ENCODE peak calls at places on chromosome 10, in eight cellular contexts. T is neural progenitor cell, O is foreskin fibroblast, H is PC-9, Y is IMR-90, R is epithelial cell of proximal tubule, N is RWPE2, A is fibroblast of the aortic adventitia. J is an unnamed sample.

GRCh38 chr10:6299234-6299633 is 96.5 kb downstream of the PFKFB3 start:
- DNase-seq in T (no peak), O (no peak), H (peak; percentile 91), Y (no peak), R (peak; percentile 93), N (peak; percentile 98), A (no peak), J (no peak)

GRCh38 chr10:70658582-70659136 is 13.6 kb upstream of the ADAMTS14 start:
- DNase-seq in T (no peak), O (no peak), H (no peak), Y (no peak), R (no peak), N (no peak), A (no peak), J (no peak)

GRCh38 chr10:74728225-74728624 is 98.2 kb upstream of the KAT6B start:
- DNase-seq in T (no peak), O (no peak), H (no peak), Y (no peak), R (no peak), N (no peak), A (no peak), J (no peak)

GRCh38 chr10:69896601-69897000 is 94.9 kb downstream of the COL13A1 start:
- DNase-seq in T (peak; percentile 57), O (no peak), H (no peak), Y (no peak), R (no peak), N (no peak), A (no peak), J (no peak)

GRCh38 chr10:92291921-92292860 is 1.2 kb downstream of the MARCHF5 start:
- DNase-seq in T (peak; percentile 56), O (peak; percentile 38), H (peak; percentile 45), Y (peak; percentile 57), R (no peak), N (no peak), A (peak; percentile 73), J (peak; percentile 33)

GRCh38 chr10:112562803-112563663 is 116.0 kb downstream of the VTI1A start:
- DNase-seq in T (peak; percentile 31), O (no peak), H (no peak), Y (peak; percentile 43), R (no peak), N (no peak), A (no peak), J (no peak)

GRCh38 chr10:44347609-44348400 is 37.1 kb downstream of the CXCL12 start:
- DNase-seq in T (peak; percentile 23), O (no peak), H (peak; percentile 6), Y (no peak), R (no peak), N (peak; percentile 9), A (no peak), J (no peak)

GRCh38 chr10:110296966-110297365 is 7.8 kb downstream of the SMNDC1 start:
- DNase-seq in T (no peak), O (no peak), H (no peak), Y (no peak), R (no peak), N (no peak), A (no peak), J (no peak)

GRCh38 chr10:103044942-103045489 is 126.9 kb downstream of the CNNM2 start:
- DNase-seq in T (no peak), O (no peak), H (no peak), Y (peak; percentile 100), R (no peak), N (no peak), A (peak; percentile 82), J (no peak)

GRCh38 chr10:118918689-118919088 is 110.8 kb upstream of the NANOS1 start:
- DNase-seq in T (no peak), O (no peak), H (peak; percentile 77), Y (no peak), R (no peak), N (no peak), A (no peak), J (no peak)

GRCh38 chr10:119003572-119004289 is 25.8 kb upstream of the NANOS1 start:
- DNase-seq in T (no peak), O (no peak), H (no peak), Y (no peak), R (no peak), N (peak; percentile 61), A (no peak), J (no peak)

GRCh38 chr10:110918633-110919348 is at the start of gene BBIP1:
- DNase-seq in T (no peak), O (peak; percentile 100), H (peak; percentile 98), Y (peak; percentile 100), R (peak; percentile 98), N (no peak), A (peak; percentile 100), J (no peak)

GRCh38 chr10:43261578-43261965 is 5.3 kb downstream of the RASGEF1A start:
- DNase-seq in T (no peak), O (no peak), H (no peak), Y (no peak), R (no peak), N (no peak), A (no peak), J (no peak)

GRCh38 chr10:3355536-3355935 is 183.0 kb upstream of the PITRM1 start:
- DNase-seq in T (no peak), O (no peak), H (no peak), Y (no peak), R (no peak), N (no peak), A (no peak), J (no peak)

GRCh38 chr10:1369665-1370064 is 313.5 kb downstream of the WDR37 start:
- DNase-seq in T (no peak), O (no peak), H (no peak), Y (no peak), R (no peak), N (no peak), A (no peak), J (no peak)

GRCh38 chr10:90857635-90858488 is at the start of gene HTR7:
- DNase-seq in T (peak; percentile 85), O (peak; percentile 55), H (no peak), Y (peak; percentile 33), R (no peak), N (peak; percentile 52), A (no peak), J (peak; percentile 85)

GRCh38 chr10:48496831-48497792 is 107.8 kb downstream of the ARHGAP22 start:
- DNase-seq in T (no peak), O (peak; percentile 59), H (no peak), Y (peak; percentile 78), R (no peak), N (peak; percentile 37), A (peak; percentile 79), J (no peak)

GRCh38 chr10:78260675-78261074 is 227.0 kb downstream of the RPS24 start:
- DNase-seq in T (no peak), O (no peak), H (no peak), Y (no peak), R (no peak), N (no peak), A (no peak), J (no peak)

GRCh38 chr10:108392286-108392685 is 1227.8 kb upstream of the SORCS1 start:
- DNase-seq in T (no peak), O (peak; percentile 24), H (no peak), Y (peak; percentile 36), R (peak; percentile 9), N (no peak), A (peak; percentile 68), J (no peak)

GRCh38 chr10:43809211-43809930 is 160.7 kb upstream of the ZNF32 start:
- DNase-seq in T (no peak), O (peak; percentile 89), H (no peak), Y (peak; percentile 93), R (peak; percentile 46), N (no peak), A (peak; percentile 92), J (peak; percentile 17)

GRCh38 chr10:30151581-30152389 is 92.4 kb upstream of the JCAD start:
- DNase-seq in T (no peak), O (peak; percentile 77), H (peak; percentile 80), Y (peak; percentile 88), R (no peak), N (no peak), A (peak; percentile 85), J (no peak)
- TF ChIP-seq CTCF in T (no peak), O (peak; percentile 8), H (no peak), Y (peak; percentile 14), R (no peak), N (no peak), A (no peak), J (no peak)

GRCh38 chr10:132537713-132538020 is at the start of gene INPP5A:
- DNase-seq in T (no peak), O (no peak), H (no peak), Y (no peak), R (no peak), N (no peak), A (no peak), J (no peak)
- TF ChIP-seq CTCF in T (no peak), O (no peak), H (no peak), Y (no peak), R (no peak), N (no peak), A (no peak), J (no peak)

GRCh38 chr10:49744924-49745605 is 17.1 kb downstream of the OGDHL start:
- DNase-seq in T (peak; percentile 14), O (no peak), H (no peak), Y (no peak), R (no peak), N (no peak), A (no peak), J (no peak)
- TF ChIP-seq CTCF in T (peak; percentile 17), O (no peak), H (no peak), Y (no peak), R (no peak), N (no peak), A (no peak), J (no peak)

DNA sequence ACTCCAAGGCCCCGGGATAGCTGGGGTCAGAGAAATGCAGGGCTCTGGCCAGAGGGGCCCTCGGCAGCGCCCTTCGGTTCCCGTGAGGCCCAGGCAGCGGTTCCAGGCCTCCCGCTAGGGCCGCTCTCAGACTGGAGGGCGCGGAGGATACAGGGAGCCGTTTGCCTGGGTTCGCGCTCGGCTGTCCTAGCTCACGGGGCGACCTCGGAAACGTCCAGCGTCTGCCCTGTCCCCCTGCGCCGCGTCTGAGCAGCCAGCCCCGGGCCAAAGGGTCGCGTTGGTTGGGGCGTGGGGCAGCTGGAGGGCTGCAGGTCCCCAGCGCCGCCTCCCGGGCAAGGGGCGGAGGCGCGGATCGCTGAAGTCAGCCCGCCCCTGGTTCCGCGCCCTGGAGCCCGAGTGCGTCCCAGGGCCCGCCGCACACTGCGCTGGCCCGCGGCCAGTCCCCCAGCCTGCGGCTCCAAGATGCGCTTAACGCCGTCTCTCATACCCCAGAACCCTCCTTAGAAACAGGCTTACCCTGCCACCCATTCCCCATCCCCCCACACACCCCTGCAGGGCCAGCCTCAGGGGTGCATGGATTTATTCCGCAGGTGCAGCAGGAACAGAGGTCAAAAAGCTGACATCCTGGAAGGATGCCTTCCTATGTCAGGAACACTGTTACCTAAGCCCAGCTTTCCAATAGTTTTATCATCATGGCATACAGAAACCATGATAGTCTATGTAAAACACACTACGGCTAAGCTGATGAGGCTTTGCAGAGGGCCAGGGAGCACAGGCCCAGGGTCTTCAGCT is 22.1 kb upstream of the OPN4 start:
- DNase-seq in T (peak; percentile 91), O (no peak), H (no peak), Y (no peak), R (no peak), N (no peak), A (no peak), J (peak; percentile 78)
- TF ChIP-seq CTCF in T (peak; percentile 58), O (peak; percentile 19), H (no peak), Y (no peak), R (peak; percentile 27), N (no peak), A (peak; percentile 37), J (peak; percentile 30)

J was measured in nephron progenitor cell.